ENCODE peak calls at places on chromosome 5, in four cellular contexts. R is nephron progenitor cell, A is left ventricle myocardium inferior, T is sigmoid colon. L is an unnamed sample.

GRCh38 chr5:131361677-131362315 is 97.9 kb downstream of the CDC42SE2 start:
- DNase-seq in R (no peak), A (no peak), T (no peak), L (no peak)

GRCh38 chr5:68214472-68215207 is 916 bp upstream of the PIK3R1 start:
- DNase-seq in R (no peak), A (no peak), T (no peak), L (no peak)

GRCh38 chr5:154811653-154812465 is 38.5 kb downstream of the FAXDC2 start:
- DNase-seq in R (peak; percentile 56), A (peak; percentile 44), T (peak; percentile 78), L (peak; percentile 73)

GRCh38 chr5:87954121-87954520 is 314.5 kb downstream of the TMEM161B start:
- DNase-seq in R (no peak), A (no peak), T (no peak), L (no peak)

GRCh38 chr5:9013147-9013546 is 532.7 kb downstream of the SEMA5A start:
- DNase-seq in R (no peak), A (no peak), T (no peak), L (no peak)

GRCh38 chr5:53113947-53114346 is 4.4 kb upstream of the MOCS2 start:
- DNase-seq in R (peak; percentile 3), A (no peak), T (no peak), L (no peak)

GRCh38 chr5:34534237-34535108 is 121.7 kb upstream of the RAI14 start:
- DNase-seq in R (no peak), A (no peak), T (no peak), L (no peak)

GRCh38 chr5:39040875-39041274 is 33.3 kb downstream of the RICTOR start:
- DNase-seq in R (no peak), A (no peak), T (no peak), L (no peak)

GRCh38 chr5:32190094-32190493 is 16.0 kb upstream of the GOLPH3 start:
- DNase-seq in R (no peak), A (peak; percentile 68), T (peak; percentile 88), L (no peak)

GRCh38 chr5:147398860-147399259 is 111.0 kb downstream of the DPYSL3 start:
- DNase-seq in R (no peak), A (no peak), T (no peak), L (no peak)

GRCh38 chr5:34648522-34649158 is 7.5 kb upstream of the RAI14 start:
- DNase-seq in R (no peak), A (no peak), T (no peak), L (no peak)

GRCh38 chr5:148834689-148835088 is 8.3 kb downstream of the ADRB2 start:
- DNase-seq in R (no peak), A (no peak), T (no peak), L (no peak)

GRCh38 chr5:29296548-29296947 is 1896.9 kb upstream of the CDH6 start:
- DNase-seq in R (no peak), A (no peak), T (peak; percentile 57), L (no peak)

GRCh38 chr5:150410524-150411244 is 2.0 kb downstream of the CD74 start:
- DNase-seq in R (peak; percentile 52), A (peak; percentile 52), T (peak; percentile 88), L (peak; percentile 45)

GRCh38 chr5:38724301-38725030 is 121.3 kb upstream of the OSMR start:
- DNase-seq in R (no peak), A (no peak), T (no peak), L (no peak)

GRCh38 chr5:76441890-76442673 is 39.0 kb downstream of the IQGAP2 start:
- DNase-seq in R (no peak), A (no peak), T (no peak), L (no peak)

GRCh38 chr5:62051747-62052146 is 254.3 kb upstream of the KIF2A start:
- DNase-seq in R (no peak), A (no peak), T (no peak), L (no peak)

GRCh38 chr5:151052834-151053233 is 28.0 kb downstream of the TNIP1 start:
- DNase-seq in R (no peak), A (no peak), T (no peak), L (no peak)

GRCh38 chr5:103800728-103801127 is 238.1 kb upstream of the NUDT12 start:
- DNase-seq in R (no peak), A (no peak), T (no peak), L (no peak)

GRCh38 chr5:71748360-71748759 is 29.3 kb downstream of the CARTPT start:
- DNase-seq in R (no peak), A (peak; percentile 45), T (peak; percentile 67), L (no peak)

GRCh38 chr5:131634996-131635754 is at the start of gene RAPGEF6:
- DNase-seq in R (peak; percentile 91), A (peak; percentile 96), T (peak; percentile 100), L (peak; percentile 90)

GRCh38 chr5:158599132-158599531 is 500.6 kb downstream of the EBF1 start:
- DNase-seq in R (no peak), A (no peak), T (no peak), L (no peak)

GRCh38 chr5:180787025-180787424 is 15.6 kb downstream of the MGAT1 start:
- DNase-seq in R (no peak), A (no peak), T (no peak), L (no peak)

GRCh38 chr5:14268236-14268701 is 125.1 kb downstream of the TRIO start:
- DNase-seq in R (no peak), A (no peak), T (no peak), L (no peak)

GRCh38 chr5:166581827-166582226 is 1709.6 kb upstream of the WWC1 start:
- DNase-seq in R (no peak), A (no peak), T (no peak), L (no peak)

GRCh38 chr5:497871-498509 is 26.3 kb downstream of the SLC9A3 start:
- DNase-seq in R (peak; percentile 4), A (no peak), T (no peak), L (no peak)

GRCh38 chr5:78666041-78666444 is 17.5 kb upstream of the LHFPL2 start:
- DNase-seq in R (no peak), A (no peak), T (no peak), L (no peak)

GRCh38 chr5:135332519-135333150 is 66.4 kb downstream of the MACROH2A1 start:
- DNase-seq in R (no peak), A (no peak), T (no peak), L (no peak)

GRCh38 chr5:307306-307705 is 14.2 kb upstream of the AHRR start:
- DNase-seq in R (no peak), A (no peak), T (no peak), L (no peak)

GRCh38 chr5:77180167-77181081 is 30.1 kb upstream of the PDE8B start:
- DNase-seq in R (peak; percentile 53), A (peak; percentile 17), T (peak; percentile 71), L (peak; percentile 49)

GRCh38 chr5:139414601-139415121 is 10.8 kb upstream of the SPATA24 start:
- DNase-seq in R (no peak), A (no peak), T (no peak), L (no peak)

GRCh38 chr5:150511641-150512367 is 3.9 kb downstream of the NDST1 start:
- DNase-seq in R (peak; percentile 43), A (no peak), T (no peak), L (no peak)